ENCODE peak calls at places on chromosomes 16 and 17, in five cellular contexts. S, A, Y, J and F are unnamed samples.

GRCh38 chr16:76941091-76941490 is 249.9 kb upstream of the MON1B start:
- DNase-seq in S (no peak), A (no peak), Y (no peak), J (no peak), F (no peak)

GRCh38 chr16:75996491-75996890 is 270.2 kb upstream of the CPHXL start:
- DNase-seq in S (no peak), A (no peak), Y (no peak), J (no peak), F (no peak)

GRCh38 chr17:74477411-74477810 is 11.0 kb downstream of the CD300A start:
- DNase-seq in S (no peak), A (no peak), Y (no peak), J (no peak), F (no peak)

GRCh38 chr17:80297996-80298560 is 37.4 kb downstream of the RNF213 start:
- DNase-seq in S (no peak), A (no peak), Y (no peak), J (no peak), F (no peak)

GRCh38 chr17:32936894-32937500 is 9.0 kb downstream of the TMEM98 start:
- DNase-seq in S (peak; percentile 77), A (peak; percentile 59), Y (no peak), J (peak; percentile 77), F (peak; percentile 80)

GRCh38 chr17:79795795-79796569 is 895 bp downstream of the CBX8 start:
- DNase-seq in S (no peak), A (no peak), Y (no peak), J (no peak), F (peak; percentile 44)

GRCh38 chr17:6106212-6106611 is 36.0 kb downstream of the WSCD1 start:
- DNase-seq in S (no peak), A (no peak), Y (no peak), J (no peak), F (no peak)

GRCh38 chr17:80786470-80786869 is 205.2 kb upstream of the CHMP6 start:
- DNase-seq in S (no peak), A (no peak), Y (no peak), J (no peak), F (no peak)

GRCh38 chr16:9297437-9298113 is 206.1 kb downstream of the HAPSTR1 start:
- DNase-seq in S (peak; percentile 21), A (peak; percentile 63), Y (no peak), J (peak; percentile 71), F (peak; percentile 61)

GRCh38 chr16:49200223-49200820 is 81.3 kb downstream of the CBLN1 start:
- DNase-seq in S (no peak), A (no peak), Y (no peak), J (no peak), F (no peak)

GRCh38 chr17:44361292-44362055 is 2.2 kb downstream of the FAM171A2 start:
- DNase-seq in S (no peak), A (no peak), Y (no peak), J (no peak), F (no peak)

GRCh38 chr17:44916781-44917241 is 1.5 kb upstream of the GFAP start:
- DNase-seq in S (no peak), A (no peak), Y (no peak), J (no peak), F (peak; percentile 45)

GRCh38 chr16:55155815-55156214 is 168.2 kb upstream of the IRX6 start:
- DNase-seq in S (no peak), A (no peak), Y (no peak), J (peak; percentile 50), F (no peak)

GRCh38 chr16:87712184-87712822 is 53.5 kb downstream of the KLHDC4 start:
- DNase-seq in S (no peak), A (no peak), Y (no peak), J (no peak), F (no peak)

GRCh38 chr16:56202036-56202435 is 10.7 kb downstream of the GNAO1 start:
- DNase-seq in S (no peak), A (no peak), Y (no peak), J (no peak), F (no peak)

GRCh38 chr17:57834146-57834741 is 15.6 kb downstream of the MRPS23 start:
- DNase-seq in S (peak; percentile 15), A (no peak), Y (no peak), J (no peak), F (peak; percentile 45)
- TF ChIP-seq RFX5 in S (no peak), A (no peak), Y (no peak), J (no peak), F (no peak)

GRCh38 chr17:76702941-76703637 is 7.7 kb downstream of the MXRA7 start:
- DNase-seq in S (no peak), A (no peak), Y (no peak), J (no peak), F (no peak)

GRCh38 chr17:76701471-76701967 is 9.2 kb downstream of the MXRA7 start:
- DNase-seq in S (no peak), A (peak; percentile 80), Y (no peak), J (no peak), F (no peak)

GRCh38 chr17:76697702-76698465 is 12.9 kb downstream of the MXRA7 start:
- DNase-seq in S (no peak), A (no peak), Y (no peak), J (peak; percentile 67), F (peak; percentile 86)

GRCh38 chr17:76700290-76700626 is 10.5 kb downstream of the MXRA7 start:
- DNase-seq in S (no peak), A (no peak), Y (no peak), J (no peak), F (no peak)

DNA sequence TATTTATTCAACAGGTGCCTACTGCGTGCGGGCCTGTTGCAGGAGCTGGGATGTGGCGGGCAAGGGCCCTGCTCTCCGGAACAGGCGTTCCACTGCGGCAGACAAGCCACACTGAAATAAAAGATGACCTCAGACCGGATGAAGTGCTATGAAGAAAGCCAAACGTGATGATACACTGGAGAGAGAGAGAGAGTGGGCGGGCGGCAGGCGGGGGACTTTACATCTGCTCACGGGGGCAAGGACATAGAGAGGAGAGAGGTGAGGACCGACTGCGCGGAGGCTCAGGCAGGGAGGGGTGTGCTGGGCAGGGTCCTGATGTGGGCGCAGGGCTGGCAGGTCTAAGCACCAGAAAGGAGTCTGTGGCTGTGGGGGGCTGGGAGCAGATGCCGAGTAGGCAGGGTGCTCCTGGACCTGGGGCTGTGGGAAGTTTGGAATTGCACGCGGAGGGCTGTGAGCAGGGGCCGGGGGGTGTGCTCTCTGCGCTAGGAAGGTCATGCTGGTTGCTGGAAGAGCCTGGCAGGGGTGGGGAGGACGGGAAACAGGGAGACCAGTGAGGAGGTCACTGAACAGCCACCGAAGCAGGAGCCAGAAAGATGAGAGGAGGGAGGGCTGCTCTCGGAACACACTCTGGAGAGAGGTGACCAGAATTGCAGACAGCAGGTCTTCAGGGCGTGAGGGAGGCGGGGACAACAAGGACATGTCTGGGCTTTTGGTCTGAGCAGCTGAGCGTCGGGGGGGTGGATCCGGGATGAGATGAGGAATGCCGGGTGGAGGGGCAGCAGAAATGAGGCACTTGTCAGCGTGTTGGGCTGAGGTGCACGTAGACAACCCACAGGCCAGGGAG is 9.9 kb downstream of the MXRA7 start:
- DNase-seq in S (no peak), A (peak; percentile 86), Y (no peak), J (no peak), F (peak; percentile 85)
- TF ChIP-seq POLR2AphosphoS5 in S (no peak), A (peak; percentile 39), Y (no peak), J (no peak), F (peak; percentile 51)

GRCh38 chr17:61313515-61314326 is 85.9 kb upstream of the TBX2 start:
- DNase-seq in S (no peak), A (no peak), Y (no peak), J (no peak), F (no peak)

GRCh38 chr17:61317779-61318178 is 81.9 kb upstream of the TBX2 start:
- DNase-seq in S (no peak), A (no peak), Y (no peak), J (no peak), F (no peak)

GRCh38 chr17:61312406-61313295 is 87.0 kb upstream of the TBX2 start:
- DNase-seq in S (no peak), A (no peak), Y (no peak), J (no peak), F (no peak)

GRCh38 chr17:61316633-61317032 is 83.0 kb upstream of the TBX2 start:
- DNase-seq in S (no peak), A (no peak), Y (no peak), J (no peak), F (no peak)

GRCh38 chr17:61314368-61315078 is 85.1 kb upstream of the TBX2 start:
- DNase-seq in S (no peak), A (no peak), Y (no peak), J (no peak), F (peak; percentile 69)
- TF ChIP-seq RFX5 in S (no peak), A (no peak), Y (no peak), J (no peak), F (no peak)

GRCh38 chr17:47989159-47989558 is 18.2 kb downstream of the CDK5RAP3 start:
- DNase-seq in S (no peak), A (no peak), Y (no peak), J (no peak), F (no peak)

GRCh38 chr17:47987240-47987835 is 16.4 kb downstream of the CDK5RAP3 start:
- DNase-seq in S (no peak), A (no peak), Y (no peak), J (no peak), F (peak; percentile 87)

GRCh38 chr17:47986520-47986919 is 15.6 kb downstream of the CDK5RAP3 start:
- DNase-seq in S (no peak), A (no peak), Y (no peak), J (no peak), F (no peak)

GRCh38 chr17:47990962-47991731 is 20.2 kb downstream of the CDK5RAP3 start:
- DNase-seq in S (no peak), A (no peak), Y (no peak), J (no peak), F (peak; percentile 70)

DNA sequence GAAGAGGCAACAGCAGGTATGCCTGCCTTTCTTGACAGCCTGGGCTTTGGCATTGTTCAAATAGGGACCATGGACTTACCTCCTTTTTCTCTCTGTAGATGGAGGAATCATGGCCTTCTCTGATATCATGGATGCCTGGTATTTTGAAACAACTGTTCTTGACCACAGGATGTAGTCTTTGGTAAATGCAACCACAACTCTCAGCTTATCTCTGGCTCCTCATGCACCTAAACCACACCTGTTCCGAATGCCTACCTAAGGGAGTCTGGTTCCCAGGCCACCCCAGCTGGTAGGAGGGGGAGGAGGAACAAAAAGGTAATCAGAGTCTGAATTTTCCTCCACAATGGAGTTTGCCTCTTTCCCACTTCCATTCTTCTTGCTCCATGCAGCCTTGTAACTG is 18.8 kb downstream of the CDK5RAP3 start:
- DNase-seq in S (no peak), A (no peak), Y (peak; percentile 46), J (no peak), F (no peak)
- TF ChIP-seq POLR2AphosphoS5 in S (no peak), A (no peak), Y (no peak), J (no peak), F (no peak)

DNA sequence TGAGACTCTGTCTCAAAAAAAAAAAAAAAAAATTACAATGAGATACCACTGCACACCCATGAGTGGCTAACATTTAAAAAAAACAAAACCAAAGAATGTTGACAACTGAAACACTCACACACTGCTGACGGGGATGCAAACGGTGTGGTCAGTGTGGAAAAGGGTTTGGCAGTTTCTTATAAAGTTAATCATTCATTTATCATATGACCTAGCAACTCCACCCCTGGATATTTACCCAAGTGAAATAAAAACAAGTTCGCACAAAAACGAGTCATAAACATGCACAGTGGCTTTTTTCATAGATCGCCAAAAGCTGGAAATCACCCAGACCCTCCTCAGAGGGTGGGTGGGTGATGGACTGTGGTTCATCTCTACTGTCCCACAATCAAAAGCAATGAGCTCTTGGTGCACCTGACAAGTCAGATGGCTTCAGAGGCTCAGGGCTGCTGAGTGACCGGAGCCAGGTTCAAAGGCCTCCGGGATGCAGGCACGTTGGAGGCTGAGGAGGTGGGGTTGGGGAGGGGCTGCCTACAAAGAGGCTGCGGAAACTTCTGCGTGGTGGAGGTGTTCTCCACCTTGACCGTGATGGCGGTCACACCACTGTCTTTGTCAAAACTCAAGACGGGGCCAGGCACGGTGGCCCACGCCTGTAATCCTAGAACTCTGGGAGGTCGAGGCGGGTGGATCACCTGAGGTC is 14.1 kb downstream of the RAB40B start:
- DNase-seq in S (no peak), A (no peak), Y (peak; percentile 33), J (no peak), F (no peak)
- TF ChIP-seq RFX5 in S (no peak), A (no peak), Y (no peak), J (no peak), F (no peak)